ENCODE peak calls at places on chromosomes 5 and 9, in seven cellular contexts. L is WERI-Rb-1; X is CD4-positive, alpha-beta memory T cell; S is heart right ventricle; P is uterus; B is naive thymus-derived CD4-positive, alpha-beta T cell; U is cardiac muscle cell. G is an unnamed sample.

GRCh38 chr5:98108497-98108896 is 665.0 kb upstream of the RGMB start:
- DNase-seq in L (no peak), X (no peak), S (no peak), P (no peak), B (no peak), U (no peak), G (no peak)

GRCh38 chr5:18285257-18285656 is 651.0 kb downstream of the TAF11L14 start:
- DNase-seq in L (no peak), X (no peak), S (no peak), P (no peak), B (no peak), U (no peak), G (no peak)

GRCh38 chr5:113489299-113489698 is 1.0 kb upstream of the MCC start:
- DNase-seq in L (no peak), X (peak), S (no peak), P (no peak), B (no peak), U (no peak), G (no peak)

GRCh38 chr5:81749186-81749561 is 1.7 kb downstream of the SSBP2 start:
- DNase-seq in L (no peak), X (no peak), S (no peak), P (no peak), B (no peak), U (peak), G (no peak)

GRCh38 chr5:72955143-72955767 is 586 bp upstream of the FCHO2 start:
- DNase-seq in L (no peak), X (peak), S (peak), P (no peak), B (no peak), U (no peak), G (peak)

GRCh38 chr9:92952861-92953620 is 5.7 kb downstream of the FGD3 start:
- DNase-seq in L (no peak), X (no peak), S (no peak), P (no peak), B (no peak), U (peak), G (no peak)

GRCh38 chr9:109473329-109473728 is 24.8 kb downstream of the PTPN3 start:
- DNase-seq in L (no peak), X (no peak), S (peak), P (no peak), B (no peak), U (peak), G (no peak)

GRCh38 chr5:118506453-118506852 is 481.9 kb downstream of the DTWD2 start:
- DNase-seq in L (no peak), X (no peak), S (no peak), P (no peak), B (no peak), U (no peak), G (no peak)

DNA sequence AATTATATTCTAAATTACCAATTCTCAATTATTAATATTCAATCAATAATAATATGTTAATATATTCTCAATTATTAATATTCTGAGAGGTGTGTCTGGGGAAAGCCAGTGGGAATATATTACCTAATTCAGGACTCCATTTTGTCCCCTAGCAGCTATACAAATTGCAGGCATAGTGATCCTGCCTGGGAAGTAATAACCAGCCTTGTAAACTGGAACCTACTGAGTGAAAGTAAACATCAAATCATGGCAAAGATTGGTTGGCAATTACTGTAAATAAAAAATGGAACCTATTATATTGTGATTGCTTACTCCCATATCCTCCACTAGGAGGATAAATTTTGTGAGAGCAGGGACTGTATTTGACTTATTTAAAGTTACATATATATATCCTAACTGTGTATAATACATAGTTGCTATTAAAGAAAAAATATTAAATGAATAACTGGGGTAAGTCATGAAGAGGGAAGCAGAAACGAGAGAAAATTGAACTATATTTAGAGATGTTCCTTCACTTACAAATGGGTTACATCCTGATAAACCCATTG is 150.5 kb upstream of the ELL2 start:
- DNase-seq in L (no peak), X (no peak), S (no peak), P (no peak), B (no peak), U (no peak), G (no peak)
- H3K27ac ChIP-seq in L (no peak), X (no peak), S (no peak), P (no peak), B (no peak), U (no peak), G (no peak)

DNA sequence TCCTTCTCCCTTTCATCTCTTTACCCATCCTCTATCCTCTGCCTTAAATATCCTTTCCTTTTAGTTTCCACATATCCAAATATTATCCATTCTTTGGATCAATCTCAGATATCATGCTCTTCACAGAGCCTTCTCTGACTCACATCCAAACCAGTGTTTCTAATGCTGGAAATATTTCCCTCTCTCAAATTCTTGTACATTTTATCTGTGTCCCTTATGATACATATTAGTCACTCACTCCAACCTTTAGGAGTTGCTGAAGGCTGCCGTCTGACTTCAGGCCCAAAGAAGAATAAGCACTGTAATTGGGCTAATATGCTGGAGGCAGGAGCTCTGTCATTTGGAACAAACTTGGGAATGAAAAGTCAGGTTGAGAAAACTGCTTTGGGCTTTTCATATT is 156.4 kb upstream of the RUSC2 start:
- DNase-seq in L (no peak), X (no peak), S (no peak), P (no peak), B (no peak), U (no peak), G (no peak)
- H3K27ac ChIP-seq in L (no peak), X (no peak), S (no peak), P (no peak), B (no peak), U (no peak), G (no peak)

DNA sequence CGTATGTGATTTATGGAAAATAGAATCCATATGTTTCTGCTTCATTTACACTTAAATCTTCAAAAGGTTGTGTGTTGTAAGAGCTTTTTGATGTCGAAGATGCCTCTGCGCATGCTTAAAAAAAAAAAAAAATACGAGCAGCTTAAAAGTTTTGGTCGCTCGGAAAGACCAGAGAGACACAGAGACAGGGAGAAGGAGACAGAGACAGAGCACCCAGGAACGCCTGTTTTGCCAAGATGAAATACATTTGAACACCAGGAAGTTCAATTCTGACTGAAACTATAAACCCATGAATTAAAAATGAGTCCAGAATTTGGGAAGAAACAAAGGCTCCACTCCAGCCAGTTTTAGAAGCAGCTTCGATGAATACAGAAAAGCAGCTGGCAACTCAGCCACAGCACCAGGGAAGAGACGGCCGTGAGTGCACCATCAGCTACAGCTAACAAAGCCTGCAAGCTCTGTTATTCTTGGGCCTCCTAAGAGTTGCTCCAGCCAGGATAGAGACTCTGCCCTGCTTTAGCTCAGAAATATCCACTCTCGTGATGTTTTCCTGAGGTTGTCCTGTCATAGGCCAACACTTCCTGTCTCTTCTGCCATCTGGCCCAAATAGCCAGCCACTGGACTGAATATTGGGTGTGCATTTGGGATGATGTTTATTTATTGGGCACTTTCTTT is 2.5 kb upstream of the ZNF474 start:
- DNase-seq in L (no peak), X (no peak), S (no peak), P (no peak), B (no peak), U (peak), G (no peak)
- H3K27ac ChIP-seq in L (no peak), X (no peak), S (no peak), P (peak), B (no peak), U (no peak), G (no peak)

GRCh38 chr5:76403713-76403962 is 553 bp downstream of the IQGAP2 start:
- DNase-seq in L (no peak), X (no peak), S (peak), P (no peak), B (no peak), U (no peak), G (no peak)

GRCh38 chr5:76402880-76403712 is at the start of gene IQGAP2:
- DNase-seq in L (peak), X (peak), S (peak), P (peak), B (peak), U (peak), G (peak)

GRCh38 chr5:76402251-76402879 is 720 bp upstream of the IQGAP2 start:
- DNase-seq in L (peak), X (no peak), S (peak), P (no peak), B (peak), U (peak), G (no peak)

GRCh38 chr5:76404694-76405306 is 1.7 kb downstream of the IQGAP2 start:
- DNase-seq in L (no peak), X (no peak), S (no peak), P (no peak), B (no peak), U (no peak), G (no peak)

DNA sequence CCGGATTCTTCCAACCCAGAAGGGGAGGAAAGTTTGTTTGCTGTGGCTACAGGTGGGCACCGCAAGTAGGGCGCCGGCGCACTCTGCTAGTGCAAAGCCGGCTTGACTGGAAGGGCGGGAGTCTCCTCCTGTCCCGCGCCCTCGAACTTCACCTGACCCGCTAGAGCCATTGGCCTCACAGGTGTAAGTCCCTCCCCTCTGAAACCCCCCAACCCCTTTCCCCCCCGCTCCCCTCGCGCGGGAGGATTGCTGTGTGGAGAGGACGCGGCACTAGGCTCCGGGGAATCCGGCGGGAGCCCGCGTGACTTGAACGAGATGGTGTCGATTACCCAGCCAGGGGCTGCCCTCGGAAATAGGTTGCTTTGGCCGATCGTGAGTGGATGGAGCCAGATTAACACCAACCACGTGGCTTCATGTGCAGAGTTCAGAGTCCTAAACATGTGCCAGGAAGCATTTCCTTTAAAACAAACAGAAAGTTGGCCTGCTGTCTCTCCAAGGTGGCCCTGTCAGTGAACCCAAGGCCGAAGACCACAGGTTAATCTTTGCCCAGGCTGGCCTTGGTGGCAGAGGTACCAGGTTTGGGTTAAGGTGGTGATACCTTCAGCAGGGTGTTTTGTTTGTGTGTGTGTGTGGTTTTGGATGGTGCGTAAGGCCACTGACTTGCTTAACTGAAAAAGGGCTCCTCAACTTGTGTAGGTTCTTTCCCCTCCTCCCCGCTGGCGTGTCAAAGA is 1.0 kb downstream of the IQGAP2 start:
- DNase-seq in L (peak), X (peak), S (peak), P (peak), B (peak), U (peak), G (no peak)
- H3K27ac ChIP-seq in L (peak), X (peak), S (peak), P (no peak), B (peak), U (no peak), G (no peak)

GRCh38 chr9:35730486-35730854 is 1.5 kb downstream of the TLN1 start:
- DNase-seq in L (no peak), X (no peak), S (no peak), P (no peak), B (no peak), U (no peak), G (no peak)
- H3K27ac ChIP-seq in L (no peak), X (peak), S (peak), P (peak), B (peak), U (peak), G (peak)

DNA sequence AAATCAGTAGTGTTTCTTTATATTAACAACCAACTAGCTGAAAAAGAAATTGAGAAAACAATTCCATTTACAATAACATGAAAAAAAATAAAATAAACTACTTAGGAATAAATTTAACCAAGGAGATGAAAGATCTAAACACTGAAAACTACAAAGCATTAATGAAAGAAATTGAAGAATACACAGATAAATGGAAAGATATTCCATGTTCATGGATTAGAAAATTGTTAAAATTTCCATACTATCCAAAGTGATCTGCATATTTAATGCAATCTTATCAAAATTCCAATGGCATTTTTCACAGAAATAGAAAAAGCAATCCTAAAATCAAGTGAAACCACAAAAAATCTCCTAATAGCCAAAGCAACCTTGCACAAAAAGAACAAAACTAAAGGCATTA is 320.2 kb upstream of the GRAMD2B start:
- DNase-seq in L (no peak), X (no peak), S (no peak), P (no peak), B (no peak), U (no peak), G (no peak)
- H3K27ac ChIP-seq in L (no peak), X (no peak), S (no peak), P (no peak), B (no peak), U (no peak), G (no peak)

GRCh38 chr5:36876389-36876964 is at the start of gene NIPBL:
- DNase-seq in L (peak), X (peak), S (peak), P (peak), B (peak), U (peak), G (peak)

GRCh38 chr5:36874465-36874864 is 2.1 kb upstream of the NIPBL start:
- DNase-seq in L (no peak), X (no peak), S (no peak), P (no peak), B (no peak), U (peak), G (no peak)

GRCh38 chr5:36875051-36875788 is 1.3 kb upstream of the NIPBL start:
- DNase-seq in L (peak), X (peak), S (peak), P (peak), B (peak), U (peak), G (peak)

GRCh38 chr5:36876965-36877666 is 547 bp downstream of the NIPBL start:
- DNase-seq in L (peak), X (peak), S (peak), P (peak), B (peak), U (peak), G (peak)

DNA sequence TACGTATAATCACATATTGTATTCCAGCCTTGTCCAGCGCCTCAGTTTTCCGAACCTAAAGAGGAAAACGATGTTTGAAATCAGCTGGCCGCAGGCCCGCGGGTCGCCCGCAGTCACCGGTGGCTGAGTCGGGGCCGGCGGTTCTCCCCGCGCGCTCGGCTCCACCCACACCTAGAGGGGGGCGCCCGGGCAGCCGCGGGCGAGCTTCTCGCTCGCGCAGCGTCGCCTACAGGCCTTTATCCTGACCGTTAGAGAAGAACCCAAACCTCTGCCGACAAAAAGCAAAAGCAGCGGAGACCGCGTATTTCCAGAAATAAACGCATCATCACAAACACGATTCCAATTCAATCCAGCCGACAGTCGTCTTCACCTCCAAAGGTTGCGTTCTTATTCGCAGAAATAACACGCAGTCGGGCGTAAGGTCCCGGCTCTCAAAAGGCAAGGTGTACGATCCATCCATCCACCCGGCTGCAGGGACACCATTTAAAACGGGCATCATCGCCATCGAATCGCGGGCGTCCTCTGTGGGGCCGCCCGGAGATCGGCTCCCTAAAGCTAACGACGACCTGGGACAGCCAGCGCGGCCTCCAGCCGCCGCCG is 680 bp upstream of the NIPBL start:
- DNase-seq in L (peak), X (peak), S (peak), P (peak), B (peak), U (peak), G (peak)
- H3K27ac ChIP-seq in L (peak), X (peak), S (peak), P (peak), B (peak), U (peak), G (peak)

GRCh38 chr5:151470440-151470839 is 23.0 kb downstream of the SLC36A1 start:
- DNase-seq in L (no peak), X (no peak), S (no peak), P (no peak), B (no peak), U (no peak), G (no peak)
- H3K27ac ChIP-seq in L (no peak), X (no peak), S (no peak), P (no peak), B (no peak), U (no peak), G (no peak)

GRCh38 chr9:69758001-69758730 is 1.6 kb downstream of the PTAR1 start:
- DNase-seq in L (no peak), X (no peak), S (no peak), P (no peak), B (no peak), U (peak), G (no peak)
- H3K27ac ChIP-seq in L (no peak), X (no peak), S (peak), P (no peak), B (no peak), U (peak), G (no peak)